ENCODE peak calls at places on chromosomes 1 and 21, in six cellular contexts. One of them, this sample, is unnamed.
A peak's percentile ranks its signal among the peaks of the same experiment; 100 is the strongest.

GRCh38 chr1:47782414-47783165 is 214.6 kb downstream of the TRABD2B start:
- DNase-seq in H9: no peak
- DNase-seq in neuronal stem cell: no peak
- DNase-seq in IMR-90: no peak
- DNase-seq in mesenchymal stem cell: no peak
- DNase-seq in H1: no peak
- DNase-seq in this sample: peak; percentile 65

GRCh38 chr1:86704972-86705632 is 726 bp downstream of the SH3GLB1 start:
- DNase-seq in H9: peak; percentile 52
- DNase-seq in neuronal stem cell: no peak
- DNase-seq in IMR-90: peak; percentile 50
- DNase-seq in mesenchymal stem cell: peak; percentile 81
- DNase-seq in H1: peak; percentile 74
- DNase-seq in this sample: peak; percentile 85

GRCh38 chr1:15028117-15028516 is 125.4 kb upstream of the TMEM51 start:
- DNase-seq in H9: no peak
- DNase-seq in neuronal stem cell: peak; percentile 39
- DNase-seq in IMR-90: peak; percentile 85
- DNase-seq in mesenchymal stem cell: peak; percentile 66
- DNase-seq in H1: no peak
- DNase-seq in this sample: peak; percentile 86

GRCh38 chr1:214473392-214473791 is 78.0 kb downstream of the PTPN14 start:
- DNase-seq in H9: no peak
- DNase-seq in neuronal stem cell: no peak
- DNase-seq in IMR-90: peak; percentile 76
- DNase-seq in mesenchymal stem cell: peak; percentile 89
- DNase-seq in H1: no peak
- DNase-seq in this sample: peak; percentile 85

GRCh38 chr1:227734546-227734857 is 600 bp downstream of the JMJD4 start:
- DNase-seq in H9: no peak
- DNase-seq in neuronal stem cell: no peak
- DNase-seq in IMR-90: no peak
- DNase-seq in mesenchymal stem cell: no peak
- DNase-seq in H1: no peak
- DNase-seq in this sample: peak; percentile 15

GRCh38 chr1:151980287-151981177 is 13.1 kb downstream of the S100A10 start:
- DNase-seq in H9: no peak
- DNase-seq in neuronal stem cell: no peak
- DNase-seq in IMR-90: peak; percentile 37
- DNase-seq in mesenchymal stem cell: no peak
- DNase-seq in H1: no peak
- DNase-seq in this sample: no peak

GRCh38 chr1:27755865-27756264 is 17.2 kb upstream of the STX12 start:
- DNase-seq in H9: no peak
- DNase-seq in neuronal stem cell: no peak
- DNase-seq in IMR-90: no peak
- DNase-seq in mesenchymal stem cell: no peak
- DNase-seq in H1: no peak
- DNase-seq in this sample: no peak

GRCh38 chr1:116794804-116795481 is 40.7 kb downstream of the CD2 start:
- DNase-seq in H9: no peak
- DNase-seq in neuronal stem cell: no peak
- DNase-seq in IMR-90: no peak
- DNase-seq in mesenchymal stem cell: no peak
- DNase-seq in H1: no peak
- DNase-seq in this sample: no peak

GRCh38 chr1:38329644-38330043 is 283.1 kb upstream of the POU3F1 start:
- DNase-seq in H9: no peak
- DNase-seq in neuronal stem cell: no peak
- DNase-seq in IMR-90: no peak
- DNase-seq in mesenchymal stem cell: no peak
- DNase-seq in H1: no peak
- DNase-seq in this sample: no peak

GRCh38 chr1:96845464-96845863 is 123.9 kb downstream of the PTBP2 start:
- DNase-seq in H9: peak; percentile 74
- DNase-seq in neuronal stem cell: no peak
- DNase-seq in IMR-90: no peak
- DNase-seq in mesenchymal stem cell: peak; percentile 17
- DNase-seq in H1: peak; percentile 74
- DNase-seq in this sample: peak; percentile 85

GRCh38 chr1:225694151-225694603 is 41.3 kb upstream of the ENAH start:
- DNase-seq in H9: no peak
- DNase-seq in neuronal stem cell: no peak
- DNase-seq in IMR-90: peak; percentile 56
- DNase-seq in mesenchymal stem cell: peak; percentile 79
- DNase-seq in H1: no peak
- DNase-seq in this sample: peak; percentile 87

GRCh38 chr1:65247419-65248359 is 61.7 kb upstream of the DNAJC6 start:
- DNase-seq in H9: no peak
- DNase-seq in neuronal stem cell: no peak
- DNase-seq in IMR-90: peak; percentile 61
- DNase-seq in mesenchymal stem cell: peak; percentile 97
- DNase-seq in H1: no peak
- DNase-seq in this sample: no peak

GRCh38 chr21:22311741-22312462 is 1313.7 kb downstream of the NCAM2 start:
- DNase-seq in H9: no peak
- DNase-seq in neuronal stem cell: no peak
- DNase-seq in IMR-90: no peak
- DNase-seq in mesenchymal stem cell: no peak
- DNase-seq in H1: no peak
- DNase-seq in this sample: no peak

GRCh38 chr1:57307382-57307781 is 116.5 kb downstream of the DAB1 start:
- DNase-seq in H9: peak; percentile 96
- DNase-seq in neuronal stem cell: no peak
- DNase-seq in IMR-90: no peak
- DNase-seq in mesenchymal stem cell: no peak
- DNase-seq in H1: peak; percentile 53
- DNase-seq in this sample: peak; percentile 94

GRCh38 chr21:40793057-40793456 is 53.9 kb downstream of the DSCAM start:
- DNase-seq in H9: no peak
- DNase-seq in neuronal stem cell: no peak
- DNase-seq in IMR-90: peak; percentile 10
- DNase-seq in mesenchymal stem cell: no peak
- DNase-seq in H1: no peak
- DNase-seq in this sample: no peak

GRCh38 chr1:55870076-55870475 is 654.9 kb upstream of the USP24 start:
- DNase-seq in H9: no peak
- DNase-seq in neuronal stem cell: no peak
- DNase-seq in IMR-90: no peak
- DNase-seq in mesenchymal stem cell: no peak
- DNase-seq in H1: no peak
- DNase-seq in this sample: no peak

GRCh38 chr1:39933956-39934941 is 20.7 kb upstream of the MFSD2A start:
- DNase-seq in H9: no peak
- DNase-seq in neuronal stem cell: no peak
- DNase-seq in IMR-90: peak; percentile 91
- DNase-seq in mesenchymal stem cell: peak; percentile 92
- DNase-seq in H1: no peak
- DNase-seq in this sample: no peak

GRCh38 chr1:35505911-35506798 is 51.0 kb downstream of the KIAA0319L start:
- DNase-seq in H9: no peak
- DNase-seq in neuronal stem cell: no peak
- DNase-seq in IMR-90: peak; percentile 59
- DNase-seq in mesenchymal stem cell: peak; percentile 91
- DNase-seq in H1: no peak
- DNase-seq in this sample: peak; percentile 23

GRCh38 chr1:193183019-193183643 is 3.3 kb downstream of the B3GALT2 start:
- DNase-seq in H9: no peak
- DNase-seq in neuronal stem cell: peak; percentile 37
- DNase-seq in IMR-90: peak; percentile 71
- DNase-seq in mesenchymal stem cell: peak; percentile 65
- DNase-seq in H1: no peak
- DNase-seq in this sample: peak; percentile 51

GRCh38 chr1:119329521-119329920 is 39.1 kb upstream of the HAO2 start:
- DNase-seq in H9: no peak
- DNase-seq in neuronal stem cell: no peak
- DNase-seq in IMR-90: no peak
- DNase-seq in mesenchymal stem cell: no peak
- DNase-seq in H1: no peak
- DNase-seq in this sample: no peak

GRCh38 chr1:36753451-36753850 is 270.7 kb upstream of the CSF3R start:
- DNase-seq in H9: no peak
- DNase-seq in neuronal stem cell: no peak
- DNase-seq in IMR-90: no peak
- DNase-seq in mesenchymal stem cell: no peak
- DNase-seq in H1: no peak
- DNase-seq in this sample: no peak

GRCh38 chr21:35254752-35255138 is 205.6 kb upstream of the RUNX1 start:
- DNase-seq in H9: no peak
- DNase-seq in neuronal stem cell: no peak
- DNase-seq in IMR-90: no peak
- DNase-seq in mesenchymal stem cell: no peak
- DNase-seq in H1: no peak
- DNase-seq in this sample: no peak
- H3K79me1 ChIP-seq in H9: no peaks in the 10 kb centered on the region
- H3K79me1 ChIP-seq in neuronal stem cell: no peaks in the 10 kb centered on the region
- H3K79me1 ChIP-seq in IMR-90: no peaks in the 10 kb centered on the region
- H3K79me1 ChIP-seq in mesenchymal stem cell: no peaks in the 10 kb centered on the region
- H3K79me1 ChIP-seq in H1: no peaks in the 10 kb centered on the region
- H3K79me1 ChIP-seq in this sample: no peaks in the 10 kb centered on the region

GRCh38 chr1:172239894-172240293 is 180.6 kb upstream of the C1orf105 start:
- DNase-seq in H9: no peak
- DNase-seq in neuronal stem cell: no peak
- DNase-seq in IMR-90: no peak
- DNase-seq in mesenchymal stem cell: no peak
- DNase-seq in H1: no peak
- DNase-seq in this sample: no peak
- H3K4me2 ChIP-seq in H9: no peak overlapping the region
- H3K4me2 ChIP-seq in neuronal stem cell: no peak overlapping the region
- H3K4me2 ChIP-seq in IMR-90: no peak overlapping the region
- H3K4me2 ChIP-seq in mesenchymal stem cell: no peak overlapping the region
- H3K4me2 ChIP-seq in H1: no peak overlapping the region
- H3K4me2 ChIP-seq in this sample: no peak overlapping the region

GRCh38 chr1:4375812-4376211 is 278.6 kb upstream of the AJAP1 start:
- DNase-seq in H9: no peak
- DNase-seq in neuronal stem cell: no peak
- DNase-seq in IMR-90: no peak
- DNase-seq in mesenchymal stem cell: no peak
- DNase-seq in H1: no peak
- DNase-seq in this sample: peak; percentile 53

GRCh38 chr1:4379451-4380175 is 274.8 kb upstream of the AJAP1 start:
- DNase-seq in H9: no peak
- DNase-seq in neuronal stem cell: no peak
- DNase-seq in IMR-90: no peak
- DNase-seq in mesenchymal stem cell: no peak
- DNase-seq in H1: no peak
- DNase-seq in this sample: no peak

GRCh38 chr1:4380564-4381168 is 273.7 kb upstream of the AJAP1 start:
- DNase-seq in H9: no peak
- DNase-seq in neuronal stem cell: no peak
- DNase-seq in IMR-90: no peak
- DNase-seq in mesenchymal stem cell: no peak
- DNase-seq in H1: no peak
- DNase-seq in this sample: no peak
- H2BK15ac ChIP-seq in H9: no peak overlapping the region
- H2BK15ac ChIP-seq in neuronal stem cell: no peak overlapping the region
- H2BK15ac ChIP-seq in IMR-90: no peak overlapping the region
- H2BK15ac ChIP-seq in mesenchymal stem cell: no peak overlapping the region
- H2BK15ac ChIP-seq in H1: no peak overlapping the region
- H2BK15ac ChIP-seq in this sample: no peak overlapping the region

GRCh38 chr1:204320413-204320812 is 39.3 kb downstream of the PLEKHA6 start:
- DNase-seq in H9: no peak
- DNase-seq in neuronal stem cell: no peak
- DNase-seq in IMR-90: peak; percentile 91
- DNase-seq in mesenchymal stem cell: peak; percentile 94
- DNase-seq in H1: no peak
- DNase-seq in this sample: peak; percentile 64

GRCh38 chr1:204319027-204319426 is 40.7 kb downstream of the PLEKHA6 start:
- DNase-seq in H9: no peak
- DNase-seq in neuronal stem cell: no peak
- DNase-seq in IMR-90: peak; percentile 21
- DNase-seq in mesenchymal stem cell: peak; percentile 64
- DNase-seq in H1: no peak
- DNase-seq in this sample: no peak

GRCh38 chr1:204317170-204317569 is 42.6 kb downstream of the PLEKHA6 start:
- DNase-seq in H9: no peak
- DNase-seq in neuronal stem cell: no peak
- DNase-seq in IMR-90: no peak
- DNase-seq in mesenchymal stem cell: no peak
- DNase-seq in H1: no peak
- DNase-seq in this sample: peak; percentile 68

GRCh38 chr1:204319462-204319861 is 40.3 kb downstream of the PLEKHA6 start:
- DNase-seq in H9: no peak
- DNase-seq in neuronal stem cell: no peak
- DNase-seq in IMR-90: peak; percentile 97
- DNase-seq in mesenchymal stem cell: peak; percentile 96
- DNase-seq in H1: no peak
- DNase-seq in this sample: peak; percentile 71

GRCh38 chr1:204318324-204318723 is 41.4 kb downstream of the PLEKHA6 start:
- DNase-seq in H9: no peak
- DNase-seq in neuronal stem cell: no peak
- DNase-seq in IMR-90: no peak
- DNase-seq in mesenchymal stem cell: no peak
- DNase-seq in H1: no peak
- DNase-seq in this sample: no peak
- H3K79me1 ChIP-seq in H9: no peaks in the 10 kb centered on the region
- H3K79me1 ChIP-seq in neuronal stem cell: peaks cover 2% of the 10 kb centered on the region
- H3K79me1 ChIP-seq in IMR-90: no peaks in the 10 kb centered on the region
- H3K79me1 ChIP-seq in mesenchymal stem cell: no peaks in the 10 kb centered on the region
- H3K79me1 ChIP-seq in H1: no peaks in the 10 kb centered on the region
- H3K79me1 ChIP-seq in this sample: no peaks in the 10 kb centered on the region

DNA sequence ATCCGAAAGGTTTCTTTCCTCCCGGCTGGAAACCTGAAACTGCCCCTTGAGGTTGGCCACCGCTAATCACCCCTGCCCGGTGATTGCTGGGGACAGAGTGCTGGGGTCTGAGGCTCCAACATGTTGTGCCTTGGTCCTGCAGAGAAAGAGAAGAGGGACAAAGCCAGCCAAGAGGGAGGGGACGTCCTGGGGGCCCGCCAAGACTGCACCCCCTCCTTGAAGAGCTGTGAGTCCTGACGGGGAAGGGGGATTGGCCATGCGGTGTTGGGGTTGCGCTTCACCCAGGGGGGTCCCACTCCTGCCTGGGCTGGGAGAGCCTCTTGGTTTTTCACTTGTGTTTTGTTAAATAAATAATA is 19.5 kb downstream of the LDLRAP1 start:
- DNase-seq in H9: no peak
- DNase-seq in neuronal stem cell: no peak
- DNase-seq in IMR-90: no peak
- DNase-seq in mesenchymal stem cell: no peak
- DNase-seq in H1: no peak
- DNase-seq in this sample: no peak
- H3K4me2 ChIP-seq in H9: no peak overlapping the region
- H3K4me2 ChIP-seq in neuronal stem cell: no peak overlapping the region
- H3K4me2 ChIP-seq in IMR-90: no peak overlapping the region
- H3K4me2 ChIP-seq in mesenchymal stem cell: no peak overlapping the region
- H3K4me2 ChIP-seq in H1: no peak overlapping the region
- H3K4me2 ChIP-seq in this sample: no peak overlapping the region

DNA sequence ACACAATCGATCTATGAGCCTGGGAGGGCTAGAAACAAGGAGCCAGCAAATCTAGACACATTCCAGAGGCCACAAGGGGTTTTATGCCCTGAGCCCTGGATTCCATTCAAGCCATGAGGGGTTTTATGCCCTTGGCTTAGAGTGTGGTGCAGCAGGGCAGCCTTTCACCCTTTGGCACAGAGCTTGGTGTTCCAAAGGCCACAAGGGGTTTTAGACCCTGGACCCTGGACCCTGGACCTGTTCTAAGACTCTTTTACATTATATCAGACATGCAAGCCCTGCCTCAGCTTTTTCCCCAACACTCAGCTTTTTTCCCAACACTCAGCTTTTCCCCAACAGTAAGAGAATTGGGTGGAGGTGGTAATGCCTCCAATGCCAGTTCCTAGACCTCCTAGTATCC is 13.3 kb downstream of the MSTO1 start:
- DNase-seq in H9: no peak
- DNase-seq in neuronal stem cell: no peak
- DNase-seq in IMR-90: no peak
- DNase-seq in mesenchymal stem cell: no peak
- DNase-seq in H1: no peak
- DNase-seq in this sample: no peak
- H2BK15ac ChIP-seq in H9: no peak overlapping the region
- H2BK15ac ChIP-seq in neuronal stem cell: no peak overlapping the region
- H2BK15ac ChIP-seq in IMR-90: no peak overlapping the region
- H2BK15ac ChIP-seq in mesenchymal stem cell: no peak overlapping the region
- H2BK15ac ChIP-seq in H1: no peak overlapping the region
- H2BK15ac ChIP-seq in this sample: no peak overlapping the region

This sample was measured in mesendoderm.